ENCODE peak calls at places on chromosomes 16 and 17, in nine cellular contexts. U, F, N, V, J, C, E, D and S are unnamed samples.

GRCh38 chr16:8868272-8869211 is at the start of gene CARHSP1:
- DNase-seq in V (peak; percentile 80), U (no peak), E (peak; percentile 66), D (peak; percentile 71), F (peak; percentile 97), C (peak; percentile 97), N (peak; percentile 80), J (peak; percentile 94), S (peak; percentile 98)

GRCh38 chr17:48960834-48961515 is 7.4 kb downstream of the GIP start:
- DNase-seq in F (no peak), U (no peak), D (no peak), J (no peak), C (no peak), N (no peak), E (no peak), V (no peak), S (no peak)

GRCh38 chr17:33266611-33267010 is 26.5 kb downstream of the ASIC2 start:
- DNase-seq in F (no peak), U (no peak), J (no peak), E (no peak), N (no peak), D (no peak), V (no peak), C (no peak), S (no peak)

GRCh38 chr16:10040136-10041080 is 141.8 kb downstream of the GRIN2A start:
- DNase-seq in D (peak; percentile 66), C (no peak), N (no peak), F (no peak), E (peak; percentile 49), U (no peak), V (no peak), J (no peak), S (no peak)

GRCh38 chr16:85294810-85295508 is 182.7 kb upstream of the CIBAR2 start:
- DNase-seq in C (no peak), V (no peak), N (no peak), J (no peak), D (no peak), F (no peak), U (no peak), E (no peak), S (no peak)

GRCh38 chr17:8153550-8153956 is 1.3 kb upstream of the PER1 start:
- DNase-seq in V (peak; percentile 98), E (peak; percentile 63), N (no peak), D (peak; percentile 82), U (peak; percentile 92), C (peak; percentile 96), J (peak; percentile 82), F (no peak), S (no peak)

GRCh38 chr17:79831367-79832210 is 7.7 kb downstream of the CBX4 start:
- DNase-seq in V (peak; percentile 17), F (no peak), N (no peak), D (peak; percentile 80), E (peak; percentile 62), U (no peak), J (peak; percentile 82), C (peak; percentile 94), S (no peak)

GRCh38 chr17:40018211-40019121 is 3.2 kb downstream of the CSF3 start:
- DNase-seq in U (no peak), F (no peak), E (no peak), C (no peak), D (no peak), N (no peak), J (no peak), V (peak; percentile 37), S (no peak)

GRCh38 chr16:30032083-30032819 is 1.2 kb upstream of the TLCD3B start:
- DNase-seq in U (no peak), F (peak; percentile 71), D (no peak), C (no peak), N (peak; percentile 48), V (peak; percentile 80), E (no peak), J (no peak), S (peak; percentile 83)

GRCh38 chr16:49183911-49184310 is 97.7 kb downstream of the CBLN1 start:
- DNase-seq in E (no peak), D (no peak), F (peak; percentile 50), V (no peak), J (no peak), N (peak; percentile 16), C (no peak), U (no peak), S (peak; percentile 23)

GRCh38 chr17:51435641-51436091 is 175.3 kb downstream of the UTP18 start:
- DNase-seq in C (no peak), E (peak; percentile 20), V (peak; percentile 2), D (peak; percentile 53), N (peak; percentile 71), J (peak; percentile 69), U (no peak), F (peak; percentile 37), S (peak; percentile 21)

GRCh38 chr17:72576289-72576759 is 455.5 kb downstream of the SOX9 start:
- DNase-seq in C (no peak), F (no peak), J (no peak), E (no peak), V (no peak), D (no peak), U (no peak), N (no peak), S (no peak)

GRCh38 chr17:46834846-46835245 is 16.4 kb upstream of the WNT3 start:
- DNase-seq in D (no peak), F (no peak), V (no peak), E (no peak), C (no peak), N (no peak), J (no peak), U (no peak), S (no peak)

GRCh38 chr16:66924527-66925321 is 611 bp downstream of the RRAD start:
- DNase-seq in J (peak; percentile 77), V (no peak), C (no peak), F (peak; percentile 69), N (peak; percentile 47), E (no peak), U (no peak), D (no peak), S (peak; percentile 83)

GRCh38 chr17:16661217-16661616 is 7.6 kb upstream of the ZNF624 start:
- DNase-seq in U (no peak), N (no peak), V (peak; percentile 4), F (no peak), J (no peak), E (no peak), C (no peak), D (no peak), S (no peak)

GRCh38 chr16:4723071-4723767 is 10.9 kb downstream of the ANKS3 start:
- DNase-seq in F (no peak), N (no peak), D (no peak), C (no peak), U (no peak), J (no peak), V (no peak), E (no peak), S (no peak)